ENCODE peak calls at places on chromosomes 4 and X, in four cellular contexts. One of them, this sample, is unnamed.

GRCh38 chr4:121208571-121208970 is 44.5 kb upstream of the TNIP3 start:
- DNase-seq in K562: no peak
- DNase-seq in GM12878: no peak
- DNase-seq in HepG2: no peak
- DNase-seq in this sample: no peak

GRCh38 chr4:52202931-52203330 is 151.8 kb downstream of the SPATA18 start:
- DNase-seq in K562: no peak
- DNase-seq in GM12878: no peak
- DNase-seq in HepG2: no peak
- DNase-seq in this sample: no peak

GRCh38 chrX:22122510-22122909 is 90.4 kb downstream of the PHEX start:
- DNase-seq in K562: no peak
- DNase-seq in GM12878: no peak
- DNase-seq in HepG2: no peak
- DNase-seq in this sample: peak; percentile 3

GRCh38 chr4:185394568-185395254 is 1.0 kb downstream of the LRP2BP start:
- DNase-seq in K562: no peak
- DNase-seq in GM12878: no peak
- DNase-seq in HepG2: no peak
- DNase-seq in this sample: peak; percentile 28

GRCh38 chr4:121728066-121728465 is 31.3 kb upstream of the ANXA5 start:
- DNase-seq in K562: no peak
- DNase-seq in GM12878: no peak
- DNase-seq in HepG2: peak; percentile 7
- DNase-seq in this sample: no peak

GRCh38 chrX:152912121-152912520 is 14.3 kb downstream of the ZNF185 start:
- DNase-seq in K562: peak; percentile 38
- DNase-seq in GM12878: no peak
- DNase-seq in HepG2: no peak
- DNase-seq in this sample: no peak

GRCh38 chr4:140071806-140072205 is 82.2 kb downstream of the MAML3 start:
- DNase-seq in K562: no peak
- DNase-seq in GM12878: peak; percentile 35
- DNase-seq in HepG2: no peak
- DNase-seq in this sample: no peak

GRCh38 chrX:150347471-150347870 is 15.6 kb upstream of the MAMLD1 start:
- DNase-seq in K562: no peak
- DNase-seq in GM12878: no peak
- DNase-seq in HepG2: no peak
- DNase-seq in this sample: no peak

GRCh38 chr4:94680131-94680862 is 77.5 kb upstream of the BMPR1B start:
- DNase-seq in K562: no peak
- DNase-seq in GM12878: no peak
- DNase-seq in HepG2: no peak
- DNase-seq in this sample: no peak

GRCh38 chr4:90074322-90074886 is 52.8 kb upstream of the CCSER1 start:
- DNase-seq in K562: no peak
- DNase-seq in GM12878: no peak
- DNase-seq in HepG2: no peak
- DNase-seq in this sample: no peak

GRCh38 chr4:61511716-61512488 is 311.8 kb downstream of the ADGRL3 start:
- DNase-seq in K562: no peak
- DNase-seq in GM12878: no peak
- DNase-seq in HepG2: no peak
- DNase-seq in this sample: peak; percentile 49

GRCh38 chrX:72042860-72043248 is 88.9 kb downstream of the RTL5 start:
- DNase-seq in K562: no peak
- DNase-seq in GM12878: no peak
- DNase-seq in HepG2: no peak
- DNase-seq in this sample: no peak

GRCh38 chr4:56611501-56611900 is 69.6 kb downstream of the HOPX start:
- DNase-seq in K562: no peak
- DNase-seq in GM12878: no peak
- DNase-seq in HepG2: no peak
- DNase-seq in this sample: no peak

GRCh38 chrX:27890611-27891010 is 82.8 kb downstream of the MAGEB10 start:
- DNase-seq in K562: no peak
- DNase-seq in GM12878: no peak
- DNase-seq in HepG2: no peak
- DNase-seq in this sample: peak; percentile 80

GRCh38 chr4:8386731-8387130 is 53.8 kb downstream of the ACOX3 start:
- DNase-seq in K562: no peak
- DNase-seq in GM12878: no peak
- DNase-seq in HepG2: no peak
- DNase-seq in this sample: no peak
- H3K36me3 ChIP-seq in K562: no peaks in the 10 kb centered on the region
- H3K36me3 ChIP-seq in GM12878: no peaks in the 10 kb centered on the region
- H3K36me3 ChIP-seq in HepG2: peaks cover 3% of the 10 kb centered on the region
- H3K36me3 ChIP-seq in this sample: peaks cover 9% of the 10 kb centered on the region

DNA sequence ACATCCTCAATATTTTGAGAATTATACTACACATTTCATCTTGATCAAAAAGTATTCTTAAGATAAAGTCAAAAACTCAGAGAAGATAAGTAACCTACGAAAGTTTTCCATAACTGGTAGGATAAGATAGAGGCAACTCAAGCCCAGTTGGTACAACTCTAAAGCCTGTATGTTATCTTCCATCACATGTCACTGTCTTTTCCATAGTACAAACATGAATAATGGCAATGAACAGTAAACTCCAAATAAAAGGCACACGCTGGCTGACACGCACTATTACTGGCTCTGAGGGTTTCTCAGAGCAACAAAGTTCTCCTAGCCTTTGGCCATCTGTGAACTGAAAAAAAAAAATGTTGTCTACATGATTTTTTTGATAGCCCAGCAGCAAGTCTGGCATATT is 27.2 kb downstream of the LIN54 start:
- DNase-seq in K562: no peak
- DNase-seq in GM12878: no peak
- DNase-seq in HepG2: no peak
- DNase-seq in this sample: no peak
- TF ChIP-seq MYC in K562: no peak
- TF ChIP-seq MYC in GM12878: no peak
- TF ChIP-seq MYC in HepG2: no peak
- TF ChIP-seq MYC in this sample: no peak

GRCh38 chrX:40719218-40719617 is 16.1 kb downstream of the MED14 start:
- DNase-seq in K562: no peak
- DNase-seq in GM12878: no peak
- DNase-seq in HepG2: no peak
- DNase-seq in this sample: peak; percentile 46
- H3K36me3 ChIP-seq in K562: peaks cover 23% of the 10 kb centered on the region
- H3K36me3 ChIP-seq in GM12878: peaks cover 3% of the 10 kb centered on the region
- H3K36me3 ChIP-seq in HepG2: no peaks in the 10 kb centered on the region
- H3K36me3 ChIP-seq in this sample: no peaks in the 10 kb centered on the region

GRCh38 chr4:105147226-105148151 is 813 bp downstream of the TET2 start:
- DNase-seq in K562: peak; percentile 25
- DNase-seq in GM12878: no peak
- DNase-seq in HepG2: peak; percentile 24
- DNase-seq in this sample: peak; percentile 74
- TF ChIP-seq MYC in K562: no peak
- TF ChIP-seq MYC in GM12878: no peak
- TF ChIP-seq MYC in HepG2: no peak
- TF ChIP-seq MYC in this sample: no peak

GRCh38 chr4:168247603-168248002 is 70.9 kb downstream of the DDX60 start:
- DNase-seq in K562: no peak
- DNase-seq in GM12878: no peak
- DNase-seq in HepG2: no peak
- DNase-seq in this sample: no peak
- H3K36me3 ChIP-seq in K562: no peaks in the 10 kb centered on the region
- H3K36me3 ChIP-seq in GM12878: peaks cover 3% of the 10 kb centered on the region
- H3K36me3 ChIP-seq in HepG2: no peaks in the 10 kb centered on the region
- H3K36me3 ChIP-seq in this sample: no peaks in the 10 kb centered on the region

GRCh38 chr4:186621959-186622553 is 66.7 kb upstream of the MTNR1A start:
- DNase-seq in K562: no peak
- DNase-seq in GM12878: no peak
- DNase-seq in HepG2: no peak
- DNase-seq in this sample: no peak
- TF ChIP-seq MYC in K562: no peak
- TF ChIP-seq MYC in GM12878: no peak
- TF ChIP-seq MYC in HepG2: no peak
- TF ChIP-seq MYC in this sample: no peak

GRCh38 chr4:7867191-7867590 is 72.5 kb downstream of the AFAP1 start:
- DNase-seq in K562: no peak
- DNase-seq in GM12878: no peak
- DNase-seq in HepG2: no peak
- DNase-seq in this sample: no peak
- H3K36me3 ChIP-seq in K562: no peaks in the 10 kb centered on the region
- H3K36me3 ChIP-seq in GM12878: no peaks in the 10 kb centered on the region
- H3K36me3 ChIP-seq in HepG2: peaks cover 1% of the 10 kb centered on the region
- H3K36me3 ChIP-seq in this sample: peaks cover 27% of the 10 kb centered on the region

GRCh38 chrX:19875051-19875432 is 12.4 kb downstream of the SH3KBP1 start:
- DNase-seq in K562: no peak
- DNase-seq in GM12878: no peak
- DNase-seq in HepG2: no peak
- DNase-seq in this sample: no peak
- TF ChIP-seq MYC in K562: no peak
- TF ChIP-seq MYC in GM12878: no peak
- TF ChIP-seq MYC in HepG2: no peak
- TF ChIP-seq MYC in this sample: no peak

GRCh38 chrX:53768451-53769246 is 82.1 kb upstream of the HUWE1 start:
- DNase-seq in K562: no peak
- DNase-seq in GM12878: no peak
- DNase-seq in HepG2: no peak
- DNase-seq in this sample: no peak

DNA sequence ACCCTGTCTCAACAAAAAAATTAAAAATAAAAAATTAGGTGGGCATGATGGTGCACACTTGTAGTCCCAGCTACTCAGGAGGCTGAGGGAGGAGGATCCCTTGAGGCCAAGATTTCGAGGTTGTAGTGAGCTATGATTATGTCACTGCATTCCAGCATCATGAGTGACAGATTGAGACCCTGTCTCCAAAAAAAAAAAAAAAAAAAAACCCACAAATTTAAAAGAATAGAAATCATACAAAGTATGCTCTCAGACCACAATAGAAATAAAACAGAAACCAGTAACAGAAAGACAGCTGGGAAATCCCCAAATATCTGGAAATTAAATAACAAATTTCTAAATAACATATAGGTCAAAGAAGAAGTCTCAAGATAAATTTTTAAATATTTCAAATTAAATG is 81.0 kb upstream of the HUWE1 start:
- DNase-seq in K562: no peak
- DNase-seq in GM12878: no peak
- DNase-seq in HepG2: no peak
- DNase-seq in this sample: no peak
- H3K36me3 ChIP-seq in K562: no peaks in the 10 kb centered on the region
- H3K36me3 ChIP-seq in GM12878: no peaks in the 10 kb centered on the region
- H3K36me3 ChIP-seq in HepG2: no peaks in the 10 kb centered on the region
- H3K36me3 ChIP-seq in this sample: no peaks in the 10 kb centered on the region

GRCh38 chr4:142354794-142355416 is 491.2 kb downstream of the INPP4B start:
- DNase-seq in K562: no peak
- DNase-seq in GM12878: no peak
- DNase-seq in HepG2: no peak
- DNase-seq in this sample: no peak
- TF ChIP-seq MYC in K562: no peak
- TF ChIP-seq MYC in GM12878: no peak
- TF ChIP-seq MYC in HepG2: no peak
- TF ChIP-seq MYC in this sample: no peak

This sample was measured in endothelial cell of umbilical vein.